ENCODE peak calls at places on chromosomes 4 and X, in four cellular contexts. A, X, E and D are unnamed samples.

GRCh38 chr4:63619771-63620170 is 789.5 kb downstream of the TECRL start:
- DNase-seq in A (no peak), X (no peak), E (no peak), D (no peak)

GRCh38 chr4:64713256-64713840 is 304.1 kb upstream of the TECRL start:
- DNase-seq in A (no peak), X (no peak), E (no peak), D (peak)

GRCh38 chr4:32485976-32486375 is 1765.8 kb downstream of the PCDH7 start:
- DNase-seq in A (no peak), X (no peak), E (peak), D (no peak)

GRCh38 chr4:102789317-102789717 is 28.5 kb upstream of the MANBA start:
- DNase-seq in A (no peak), X (no peak), E (no peak), D (no peak)

GRCh38 chr4:8877780-8878040 is 6.1 kb upstream of the HMX1 start:
- DNase-seq in A (no peak), X (no peak), E (no peak), D (no peak)

GRCh38 chr4:86927843-86928395 is 6.9 kb upstream of the AFF1 start:
- DNase-seq in A (no peak), X (no peak), E (no peak), D (no peak)

GRCh38 chr4:140141196-140141845 is 12.7 kb downstream of the MAML3 start:
- DNase-seq in A (no peak), X (no peak), E (no peak), D (no peak)

GRCh38 chr4:1446502-1447153 is 40.4 kb upstream of the NKX1-1 start:
- DNase-seq in A (no peak), X (no peak), E (no peak), D (no peak)

GRCh38 chrX:76454456-76454927 is 27.0 kb downstream of the MAGEE1 start:
- DNase-seq in A (no peak), X (no peak), E (peak), D (peak)

GRCh38 chrX:154308108-154308946 is 12.7 kb downstream of the TKTL1 start:
- DNase-seq in A (peak), X (peak), E (no peak), D (peak)

GRCh38 chr4:126533176-126533575 is 1099.6 kb upstream of the INTU start:
- DNase-seq in A (no peak), X (no peak), E (no peak), D (no peak)

GRCh38 chr4:99483636-99484035 is 27.2 kb upstream of the C4orf17 start:
- DNase-seq in A (no peak), X (no peak), E (no peak), D (no peak)

GRCh38 chr4:112559053-112559452 is 43.1 kb upstream of the NEUROG2 start:
- DNase-seq in A (no peak), X (no peak), E (no peak), D (no peak)

GRCh38 chr4:25367004-25367621 is 9.9 kb upstream of the ANAPC4 start:
- DNase-seq in A (no peak), X (no peak), E (peak), D (peak)

GRCh38 chr4:22532896-22533295 is 17.0 kb upstream of the ADGRA3 start:
- DNase-seq in A (no peak), X (no peak), E (no peak), D (no peak)

GRCh38 chr4:26223160-26223559 is 97.7 kb upstream of the RBPJ start:
- DNase-seq in A (no peak), X (no peak), E (no peak), D (no peak)

GRCh38 chrX:67636532-67636931 is 92.7 kb downstream of the AR start:
- DNase-seq in A (no peak), X (no peak), E (no peak), D (no peak)

GRCh38 chr4:169132561-169133305 is 122.7 kb upstream of the CBR4 start:
- DNase-seq in A (no peak), X (no peak), E (no peak), D (no peak)

GRCh38 chr4:169202143-169202699 is 68.5 kb downstream of the SH3RF1 start:
- DNase-seq in A (no peak), X (no peak), E (no peak), D (no peak)

GRCh38 chr4:89800012-89800516 is 36.9 kb downstream of the SNCA start:
- DNase-seq in A (no peak), X (no peak), E (no peak), D (no peak)

GRCh38 chr4:153788064-153788418 is 842 bp downstream of the SFRP2 start:
- DNase-seq in A (peak), X (no peak), E (no peak), D (no peak)

GRCh38 chr4:97952763-97953162 is 190.5 kb downstream of the STPG2 start:
- DNase-seq in A (no peak), X (no peak), E (no peak), D (no peak)

GRCh38 chr4:140095694-140096482 is 58.1 kb downstream of the MAML3 start:
- DNase-seq in A (no peak), X (no peak), E (no peak), D (no peak)

GRCh38 chr4:98624144-98624543 is 34.3 kb downstream of the TSPAN5 start:
- DNase-seq in A (no peak), X (no peak), E (no peak), D (no peak)

GRCh38 chr4:77158487-77158861 is 1.5 kb downstream of the CCNG2 start:
- DNase-seq in A (no peak), X (no peak), E (no peak), D (no peak)

GRCh38 chr4:24781999-24782745 is 13.2 kb upstream of the SOD3 start:
- DNase-seq in A (no peak), X (no peak), E (peak), D (no peak)

GRCh38 chr4:6520051-6520450 is 47.6 kb upstream of the PPP2R2C start:
- DNase-seq in A (no peak), X (no peak), E (no peak), D (no peak)

GRCh38 chrX:8730812-8731578 is 942 bp downstream of the ANOS1 start:
- DNase-seq in A (peak), X (no peak), E (no peak), D (peak)

GRCh38 chrX:154411981-154412340 is 622 bp downstream of the TAFAZZIN start:
- DNase-seq in A (peak), X (peak), E (no peak), D (peak)